ENCODE peak calls at places on chromosomes 13 and 19, in six cellular contexts. P is mesenteric fat pad, B is GOT3, E is MG63, C is caudate nucleus, T is dorsolateral prefrontal cortex. I is an unnamed sample.

GRCh38 chr19:11539495-11540365 is 1.1 kb downstream of the CNN1 start:
- DNase-seq in P (no peak), B (no peak), E (no peak), C (no peak), T (no peak), I (no peak)

GRCh38 chr19:38120471-38121030 is 103.5 kb downstream of the DPF1 start:
- DNase-seq in P (no peak), B (no peak), E (no peak), C (no peak), T (no peak), I (no peak)

GRCh38 chr13:67943116-67943515 is 713.0 kb upstream of the PCDH9 start:
- DNase-seq in P (no peak), B (no peak), E (no peak), C (no peak), T (no peak), I (no peak)

GRCh38 chr13:92826197-92826596 is 400.4 kb upstream of the GPC6 start:
- DNase-seq in P (no peak), B (no peak), E (no peak), C (no peak), T (no peak), I (no peak)

GRCh38 chr19:35055715-35056179 is 14.2 kb downstream of the HPN start:
- DNase-seq in P (no peak), B (no peak), E (no peak), C (no peak), T (no peak), I (no peak)

GRCh38 chr19:23769691-23770468 is 11.2 kb upstream of the ZNF681 start:
- DNase-seq in P (peak), B (no peak), E (no peak), C (no peak), T (no peak), I (no peak)

GRCh38 chr19:8530061-8530679 is 16.2 kb upstream of the ZNF414 start:
- DNase-seq in P (no peak), B (no peak), E (no peak), C (no peak), T (no peak), I (no peak)

GRCh38 chr13:114013952-114014629 is 40.2 kb upstream of the C13orf46 start:
- DNase-seq in P (no peak), B (no peak), E (no peak), C (no peak), T (no peak), I (no peak)

GRCh38 chr19:41264581-41265375 is 606 bp downstream of the HNRNPUL1 start:
- DNase-seq in P (no peak), B (no peak), E (peak), C (peak), T (no peak), I (peak)

GRCh38 chr13:101941095-101941777 is 460.6 kb downstream of the FGF14 start:
- DNase-seq in P (no peak), B (no peak), E (no peak), C (no peak), T (no peak), I (no peak)

GRCh38 chr19:679418-680286 is 3.5 kb downstream of the FSTL3 start:
- DNase-seq in P (peak), B (no peak), E (peak), C (no peak), T (no peak), I (peak)

GRCh38 chr13:21676611-21677021 is 5.7 kb downstream of the FGF9 start:
- DNase-seq in P (no peak), B (no peak), E (no peak), C (no peak), T (no peak), I (peak)

GRCh38 chr19:46860125-46860845 is 512 bp upstream of the ARHGAP35 start:
- DNase-seq in P (peak), B (peak), E (peak), C (peak), T (peak), I (peak)

GRCh38 chr13:109357751-109358150 is 428.6 kb downstream of the IRS2 start:
- DNase-seq in P (no peak), B (no peak), E (no peak), C (no peak), T (no peak), I (no peak)

GRCh38 chr19:3849092-3849491 is 19.7 kb downstream of the ZFR2 start:
- DNase-seq in P (no peak), B (no peak), E (peak), C (no peak), T (no peak), I (no peak)

GRCh38 chr19:12833747-12834417 is 497 bp downstream of the RTBDN start:
- DNase-seq in P (no peak), B (no peak), E (peak), C (no peak), T (no peak), I (peak)

GRCh38 chr13:46288570-46289259 is 77.0 kb downstream of the LRRC63 start:
- DNase-seq in P (no peak), B (no peak), E (no peak), C (no peak), T (no peak), I (peak)

GRCh38 chr19:2016041-2016807 is 710 bp upstream of the BTBD2 start:
- DNase-seq in P (no peak), B (no peak), E (peak), C (peak), T (peak), I (peak)

GRCh38 chr19:10699650-10700335 is 1.4 kb upstream of the QTRT1 start:
- DNase-seq in P (no peak), B (no peak), E (peak), C (no peak), T (no peak), I (peak)

GRCh38 chr13:22311734-22312404 is 641.0 kb downstream of the FGF9 start:
- DNase-seq in P (no peak), B (no peak), E (peak), C (no peak), T (peak), I (no peak)

GRCh38 chr19:52028780-52029123 is 573 bp upstream of the ZNF614 start:
- DNase-seq in P (no peak), B (no peak), E (no peak), C (no peak), T (no peak), I (no peak)

GRCh38 chr19:28449803-28450202 is 763.1 kb downstream of the UQCRFS1 start:
- DNase-seq in P (no peak), B (no peak), E (no peak), C (no peak), T (no peak), I (no peak)

GRCh38 chr13:68358218-68358817 is 1128.2 kb upstream of the PCDH9 start:
- DNase-seq in P (no peak), B (no peak), E (no peak), C (no peak), T (no peak), I (no peak)

GRCh38 chr13:31361673-31362072 is 161.9 kb downstream of the B3GLCT start:
- DNase-seq in P (no peak), B (no peak), E (no peak), C (no peak), T (no peak), I (no peak)

GRCh38 chr13:20426766-20427448 is 98.8 kb downstream of the CRYL1 start:
- DNase-seq in P (no peak), B (no peak), E (peak), C (no peak), T (no peak), I (no peak)

GRCh38 chr13:101916108-101916757 is 463.8 kb downstream of the ITGBL1 start:
- DNase-seq in P (no peak), B (no peak), E (peak), C (no peak), T (peak), I (peak)